ENCODE peak calls at places on chromosomes 4 and X, in six cellular contexts. P is upper lobe of left lung, T is spleen, U is vagina, J is IMR-90, E is heart left ventricle. F is an unnamed sample.
A peak's percentile ranks its signal among the peaks of the same experiment; 100 is the strongest.

GRCh38 chr4:170009291-170009690 is 16.9 kb downstream of the MFAP3L start:
- DNase-seq in P (no peak), E (no peak), T (no peak), J (no peak), U (no peak), F (no peak)

GRCh38 chr4:23135792-23136645 is 443.3 kb downstream of the GBA3 start:
- DNase-seq in U (no peak), P (no peak), T (no peak), E (no peak), J (peak; percentile 41), F (peak; percentile 21)

GRCh38 chr4:88908521-88908920 is 148.5 kb downstream of the FAM13A start:
- DNase-seq in P (no peak), E (no peak), U (no peak), J (no peak), T (no peak), F (no peak)

GRCh38 chrX:12149670-12150407 is 11.6 kb downstream of the FRMPD4 start:
- DNase-seq in T (no peak), J (no peak), E (no peak), P (no peak), U (no peak), F (no peak)

GRCh38 chrX:152930516-152930915 is 32.6 kb downstream of the ZNF185 start:
- DNase-seq in P (no peak), J (no peak), E (no peak), U (no peak), T (peak; percentile 32), F (no peak)

GRCh38 chr4:101349346-101350064 is 2.2 kb upstream of the PPP3CA start:
- DNase-seq in P (peak; percentile 71), E (peak; percentile 66), J (no peak), U (no peak), T (no peak), F (peak; percentile 58)

GRCh38 chr4:71009091-71009490 is 15.6 kb downstream of the DCK start:
- DNase-seq in T (no peak), U (no peak), P (no peak), E (no peak), J (peak; percentile 72), F (no peak)

GRCh38 chrX:15468036-15468435 is 25.1 kb downstream of the PIR start:
- DNase-seq in U (no peak), T (no peak), J (peak; percentile 67), P (peak; percentile 26), E (no peak), F (peak; percentile 11)

GRCh38 chrX:23434356-23434884 is 99.8 kb downstream of the PTCHD1 start:
- DNase-seq in J (peak; percentile 2), U (no peak), E (peak; percentile 84), T (no peak), P (peak; percentile 77), F (peak; percentile 77)

GRCh38 chr4:158200214-158200613 is 10.1 kb upstream of the TMEM144 start:
- DNase-seq in P (no peak), T (no peak), E (no peak), J (no peak), U (no peak), F (no peak)

GRCh38 chrX:18698762-18699650 is 8.4 kb upstream of the PPEF1 start:
- DNase-seq in E (no peak), T (no peak), J (no peak), U (peak; percentile 37), P (no peak), F (no peak)

GRCh38 chrX:10099411-10099810 is 57.4 kb upstream of the CLCN4 start:
- DNase-seq in T (no peak), E (no peak), P (no peak), J (no peak), U (no peak), F (no peak)

GRCh38 chrX:13659057-13659456 is 6.1 kb downstream of the TCEANC start:
- DNase-seq in T (no peak), P (no peak), E (no peak), J (peak; percentile 76), U (no peak), F (no peak)

GRCh38 chrX:41350976-41351569 is 17.1 kb downstream of the DDX3X start:
- DNase-seq in U (no peak), J (peak; percentile 22), P (no peak), E (no peak), T (no peak), F (no peak)
- TF ChIP-seq POLR2A in U (no peak), J (no peak), P (no peak), E (no peak), T (no peak), F (no peak)

DNA sequence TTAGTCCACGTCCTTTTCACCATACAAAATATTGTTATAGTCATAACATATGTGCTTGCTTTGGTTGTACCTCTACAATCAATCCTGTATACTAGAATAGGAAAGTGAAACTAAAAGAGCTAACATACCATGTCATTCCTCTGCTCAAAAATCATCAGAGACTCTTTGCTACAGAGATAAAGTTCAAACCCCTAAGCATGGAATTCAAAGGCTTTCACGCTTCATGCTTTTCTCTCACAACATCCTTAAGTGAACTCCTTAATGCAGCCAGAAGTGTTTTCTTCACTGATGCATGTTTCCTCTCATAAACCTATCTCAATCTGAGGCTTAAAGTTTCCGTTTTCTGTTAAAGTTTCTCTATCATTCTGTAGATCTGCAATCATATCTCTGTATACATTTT is 744.6 kb upstream of the IGFBP7 start:
- DNase-seq in P (no peak), J (no peak), T (no peak), U (no peak), E (no peak), F (no peak)
- H3K4me3 ChIP-seq in P (no peak overlapping the region), J (no peak overlapping the region), T (no peak overlapping the region), U (no peak overlapping the region), E (no peak overlapping the region), F (no peak overlapping the region)

GRCh38 chr4:38911257-38911656 is 43.7 kb downstream of the FAM114A1 start:
- DNase-seq in T (no peak), P (no peak), J (no peak), E (no peak), U (no peak), F (no peak)
- H3K36me3 ChIP-seq in T (no peaks in the 10 kb centered on the region), P (peaks cover 6% of the 10 kb centered on the region), J (peaks cover 77% of the 10 kb centered on the region), E (peaks cover 96% of the 10 kb centered on the region), U (peaks cover 76% of the 10 kb centered on the region), F (peaks cover 5% of the 10 kb centered on the region)

GRCh38 chrX:68433155-68433980 is at the start of gene OPHN1:
- DNase-seq in P (peak; percentile 83), E (peak; percentile 86), T (peak; percentile 81), U (no peak), J (peak; percentile 74), F (peak; percentile 74)
- TF ChIP-seq POLR2A in P (no peak), E (no peak), T (no peak), U (peak; percentile 17), J (no peak), F (peak; percentile 65)

DNA sequence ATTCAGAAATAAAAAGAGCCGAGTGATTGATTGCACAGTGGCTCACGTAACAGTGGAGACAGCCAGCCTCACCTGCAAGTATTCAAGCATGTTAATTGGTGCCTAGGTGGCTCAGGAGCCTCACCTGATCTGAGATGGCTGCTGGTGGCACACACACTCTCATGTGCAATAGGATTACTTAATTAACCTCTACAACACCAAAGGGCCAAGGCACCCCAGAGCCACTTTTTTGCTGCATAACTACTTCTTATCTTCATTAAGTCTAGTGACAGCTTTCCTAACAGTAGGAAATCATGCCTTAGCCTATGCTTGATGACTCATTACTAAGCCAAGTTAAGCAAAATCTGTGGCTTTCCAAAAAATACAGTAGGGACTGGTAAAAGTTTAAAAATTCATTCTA is 117.3 kb upstream of the NOCT start:
- DNase-seq in J (peak; percentile 58), P (no peak), E (no peak), T (no peak), U (no peak), F (no peak)
- H3K4me3 ChIP-seq in J (no peak overlapping the region), P (no peak overlapping the region), E (no peak overlapping the region), T (no peak overlapping the region), U (no peak overlapping the region), F (no peak overlapping the region)